ENCODE peak calls at places on chromosomes 13 and 19, in eight cellular contexts. N, T, M, O, B, S, D and R are unnamed samples. For H3K27me3 and H3K36me3, the result is how much of the 10 kb centered on the place peaks cover.

GRCh38 chr13:57627663-57628062 is 3.9 kb upstream of the PCDH17 start:
- DNase-seq in N (no peak), S (no peak), O (no peak), T (no peak), D (peak), M (no peak), B (peak), R (peak)

GRCh38 chr19:30516111-30516510 is 143.9 kb downstream of the ZNF536 start:
- DNase-seq in O (no peak), T (no peak), M (no peak), N (no peak), D (no peak), S (no peak), B (no peak), R (no peak)

GRCh38 chr19:11995174-11995573 is 30.3 kb downstream of the ZNF763 start:
- DNase-seq in B (peak), M (no peak), O (peak), T (no peak), S (no peak), N (no peak), D (peak), R (peak)

GRCh38 chr13:48547663-48548092 is 14.8 kb upstream of the RCBTB2 start:
- DNase-seq in B (no peak), D (no peak), S (no peak), N (no peak), O (no peak), T (no peak), M (no peak), R (no peak)

GRCh38 chr19:49799798-49800376 is 13.2 kb downstream of the FUZ start:
- DNase-seq in N (no peak), T (no peak), S (no peak), B (no peak), M (no peak), D (no peak), O (no peak), R (peak)

GRCh38 chr13:106484755-106485193 is 50.7 kb downstream of the EFNB2 start:
- DNase-seq in B (no peak), S (no peak), T (no peak), N (no peak), M (no peak), D (no peak), O (no peak), R (no peak)

GRCh38 chr19:27746691-27747380 is 1466.1 kb downstream of the UQCRFS1 start:
- DNase-seq in O (peak), T (peak), B (no peak), M (no peak), D (peak), N (peak), S (no peak), R (peak)

GRCh38 chr13:33194820-33195692 is 90.5 kb downstream of the STARD13 start:
- DNase-seq in M (peak), T (peak), S (no peak), B (peak), O (peak), N (peak), D (peak), R (no peak)

GRCh38 chr19:16789238-16789637 is 40.0 kb upstream of the SIN3B start:
- DNase-seq in N (no peak), O (no peak), S (no peak), B (no peak), T (no peak), D (no peak), M (no peak), R (no peak)

GRCh38 chr19:18833849-18834643 is 2.3 kb downstream of the UPF1 start:
- DNase-seq in D (peak), S (no peak), B (peak), T (peak), N (no peak), M (no peak), O (no peak), R (peak)

GRCh38 chr13:30341815-30342570 is 34.6 kb upstream of the KATNAL1 start:
- DNase-seq in M (peak), S (no peak), T (peak), N (peak), D (peak), B (peak), O (peak), R (no peak)

GRCh38 chr13:101416181-101417042 is at the start of gene NALCN:
- DNase-seq in T (peak), N (no peak), M (no peak), D (peak), O (no peak), B (peak), S (no peak), R (peak)

GRCh38 chr13:94169783-94170513 is 309.5 kb downstream of the DCT start:
- DNase-seq in N (no peak), B (no peak), O (no peak), S (no peak), M (peak), D (peak), T (no peak), R (no peak)

GRCh38 chr13:45174478-45174877 is 26.4 kb downstream of the KCTD4 start:
- DNase-seq in N (no peak), M (no peak), O (no peak), S (no peak), T (no peak), D (no peak), B (no peak), R (no peak)

GRCh38 chr19:21109116-21109515 is 27.1 kb downstream of the ZNF714 start:
- DNase-seq in B (no peak), T (no peak), O (peak), S (no peak), D (peak), N (no peak), M (no peak), R (no peak)

GRCh38 chr19:18273566-18274302 is 518 bp downstream of the IQCN start:
- DNase-seq in S (no peak), T (no peak), O (no peak), D (no peak), B (no peak), M (no peak), N (no peak), R (no peak)

DNA sequence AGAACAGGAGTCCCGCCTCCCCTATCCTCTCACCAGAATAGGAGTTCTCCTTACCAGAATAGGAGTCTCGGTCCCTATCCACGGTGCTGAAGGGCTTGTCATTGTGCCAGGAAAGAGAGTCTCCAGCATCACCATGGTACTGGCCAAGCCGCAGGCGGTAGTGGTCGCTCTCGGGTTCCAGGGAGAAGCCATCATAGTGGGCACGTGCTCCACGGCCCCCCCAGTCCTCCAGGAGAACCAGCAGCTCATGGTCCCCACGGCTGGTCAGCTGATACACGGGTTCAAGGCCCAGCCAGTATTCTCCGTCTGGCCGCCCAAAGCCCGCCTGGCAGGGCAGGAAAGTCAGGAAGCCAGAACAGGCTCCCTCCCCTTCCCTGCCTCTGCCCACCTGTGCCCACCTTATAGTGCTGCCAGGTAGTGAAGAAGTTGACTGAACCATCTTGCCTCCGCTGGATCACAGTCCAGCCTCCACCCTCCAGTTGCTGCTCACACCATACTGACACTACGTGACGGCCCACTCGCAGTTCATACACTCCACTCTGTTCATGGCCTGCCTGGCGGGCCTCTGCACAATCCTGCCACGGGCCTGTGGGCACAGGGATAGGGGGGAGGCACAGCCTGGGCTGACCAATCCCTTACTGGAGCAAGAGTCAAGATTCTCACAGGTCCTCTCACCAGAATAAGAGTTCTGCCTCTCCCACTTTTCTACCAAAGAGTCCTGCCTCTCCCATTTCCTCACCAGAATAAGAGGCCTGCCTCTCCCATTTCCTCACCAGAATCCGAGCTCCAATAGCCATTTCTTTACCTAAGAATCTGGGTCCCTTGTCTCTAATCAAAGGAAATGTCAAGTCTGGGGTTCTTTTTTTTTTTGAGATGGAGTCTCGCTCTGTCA is 7.4 kb downstream of the SHFL start:
- DNase-seq in M (no peak), S (no peak), T (no peak), O (no peak), D (no peak), N (no peak), B (no peak), R (peak)
- H3K4me3 ChIP-seq in M (no peak), S (no peak), T (no peak), O (no peak), D (no peak), N (no peak), B (no peak), R (no peak)

GRCh38 chr19:23055946-23056345 is 53.0 kb upstream of the ZNF728 start:
- DNase-seq in T (no peak), M (no peak), O (no peak), N (no peak), B (no peak), D (no peak), S (no peak), R (no peak)

GRCh38 chr19:23056516-23056915 is 53.5 kb upstream of the ZNF728 start:
- DNase-seq in O (no peak), S (no peak), D (no peak), M (no peak), N (no peak), B (no peak), T (no peak), R (no peak)

GRCh38 chr19:23055501-23055900 is 52.5 kb upstream of the ZNF728 start:
- DNase-seq in N (no peak), M (no peak), T (no peak), B (no peak), S (no peak), O (no peak), D (no peak), R (no peak)

GRCh38 chr19:23062921-23063320 is 53.9 kb upstream of the ZNF730 start:
- DNase-seq in T (no peak), B (no peak), N (no peak), D (no peak), M (no peak), S (no peak), O (no peak), R (no peak)

DNA sequence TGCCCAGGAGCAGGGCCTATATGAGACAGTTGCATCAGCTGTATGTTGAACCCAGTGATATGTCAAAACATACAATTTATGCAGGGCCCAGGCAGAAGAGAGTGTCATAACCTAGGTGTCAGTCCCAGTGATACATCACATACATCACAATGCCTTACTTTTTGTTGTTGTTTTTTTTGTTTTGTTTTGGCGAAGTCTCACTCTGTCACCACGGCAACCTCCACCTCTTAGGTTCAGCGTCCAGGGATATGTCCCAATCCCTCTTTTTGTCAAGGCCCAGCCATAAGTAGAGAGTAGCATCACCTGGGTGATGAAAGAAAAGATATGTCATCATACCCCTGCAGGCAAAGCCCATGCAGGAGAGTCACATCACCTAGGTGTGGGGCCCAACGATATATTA is 56.8 kb upstream of the ZNF730 start:
- DNase-seq in D (no peak), O (no peak), B (no peak), T (no peak), N (no peak), M (no peak), S (no peak), R (no peak)
- H3K27me3 ChIP-seq in D (under half), O (under half), B (under half), T (under half), N (under half), M (under half), S (under half), R (under half)

GRCh38 chr13:28392428-28392827 is 102.5 kb downstream of the FLT1 start:
- DNase-seq in M (no peak), D (no peak), S (no peak), N (no peak), O (no peak), B (no peak), T (no peak), R (no peak)
- H3K36me3 ChIP-seq in M (under half), D (under half), S (under half), N (under half), O (under half), B (under half), T (under half), R (under half)

GRCh38 chr13:74062933-74063332 is 71.3 kb downstream of the KLF12 start:
- DNase-seq in M (peak), D (no peak), T (no peak), N (no peak), S (no peak), B (no peak), O (peak), R (no peak)
- H3K4me3 ChIP-seq in M (peak), D (peak), T (no peak), N (peak), S (no peak), B (no peak), O (no peak), R (no peak)

GRCh38 chr13:95552539-95553270 is at the start of gene CLDN10:
- DNase-seq in B (no peak), D (no peak), M (no peak), S (no peak), T (peak), O (no peak), N (no peak), R (peak)
- H3K27me3 ChIP-seq in B (half or more), D (half or more), M (under half), S (under half), T (under half), O (under half), N (under half), R (under half)

DNA sequence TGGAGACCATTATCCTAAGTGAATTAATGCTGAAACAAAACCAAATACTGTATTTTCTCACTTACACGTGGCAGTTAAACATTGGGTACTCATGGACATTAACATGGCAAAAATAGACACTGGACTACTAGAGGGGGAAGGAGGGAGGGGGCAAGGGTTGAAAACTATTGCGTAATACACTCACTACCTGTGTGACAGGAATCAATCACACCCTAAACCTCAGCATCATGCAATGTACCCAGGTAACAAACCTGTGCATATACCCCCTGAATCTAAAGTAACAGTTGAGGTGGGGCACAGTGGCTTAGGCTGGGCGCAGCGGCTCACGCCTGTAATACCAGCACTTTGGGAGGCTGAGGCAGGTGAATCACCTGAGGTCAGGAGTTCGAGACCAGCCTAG is 207.0 kb downstream of the TDRD3 start:
- DNase-seq in N (no peak), B (no peak), S (no peak), M (no peak), D (no peak), T (no peak), O (no peak), R (no peak)
- H3K36me3 ChIP-seq in N (under half), B (under half), S (under half), M (under half), D (under half), T (under half), O (under half), R (under half)

DNA sequence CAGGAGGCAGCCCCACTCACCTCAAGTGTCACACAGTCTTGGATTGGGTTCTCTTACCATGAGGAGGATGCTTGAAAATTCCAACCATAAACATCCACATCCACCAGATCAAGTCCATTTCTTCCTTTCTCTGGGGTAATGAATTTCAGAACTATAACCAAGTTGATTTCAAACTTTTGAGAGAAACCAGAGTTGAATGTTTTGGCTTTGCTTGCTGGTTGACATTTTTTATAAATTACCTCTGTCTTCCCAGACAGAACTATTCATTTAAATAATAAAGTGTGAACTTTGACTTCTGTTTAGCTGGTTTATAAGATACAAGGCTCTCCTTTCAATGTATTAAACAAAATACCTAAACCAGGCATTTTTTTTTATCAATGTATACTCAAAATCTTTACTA is 550.7 kb downstream of the KCTD12 start:
- DNase-seq in B (no peak), N (no peak), O (no peak), D (no peak), M (no peak), S (no peak), T (no peak), R (no peak)
- H3K4me3 ChIP-seq in B (no peak), N (no peak), O (no peak), D (no peak), M (no peak), S (no peak), T (no peak), R (no peak)

DNA sequence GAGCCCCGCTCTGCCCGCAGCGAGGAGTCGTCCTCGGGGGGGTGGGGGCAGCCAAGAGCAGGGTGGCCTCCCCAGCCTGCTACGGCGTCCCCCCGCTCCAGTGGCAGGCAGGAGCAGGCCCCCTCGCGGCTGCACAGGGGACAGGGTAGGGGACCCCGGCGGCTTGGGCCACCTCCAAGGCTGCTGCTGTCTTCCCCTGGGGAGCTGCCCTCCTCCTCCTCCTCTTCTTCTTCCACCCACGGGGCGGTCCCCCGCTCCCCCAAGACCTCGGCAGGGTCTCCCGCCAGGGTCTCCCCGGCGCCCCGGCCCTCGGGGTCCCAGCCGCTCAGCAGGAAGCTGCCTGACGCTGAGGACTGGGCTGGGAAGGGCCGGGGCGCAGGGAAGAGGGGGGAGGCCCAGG is 12.7 kb downstream of the LMTK3 start:
- DNase-seq in S (no peak), T (no peak), M (no peak), O (no peak), N (no peak), D (no peak), B (peak), R (peak)
- H3K27me3 ChIP-seq in S (under half), T (under half), M (under half), O (under half), N (under half), D (under half), B (under half), R (under half)